ENCODE peak calls at places on chromosomes 6 and 20, in seven cellular contexts. C is GF-D8; Q is brain microvascular endothelial cell; J is B cell; O is activated CD4-positive, alpha-beta T cell treated with anti-CD3 and anti-CD28 coated beads, Interleukin-2, amount 50 U/mL, for 1 hour; R is activated T-helper 2 cell treated with anti-CD3 and anti-CD28 coated beads, Interferon-gamma antibody, Interleukin-2, Interleukin-4, amounts not matched to agents 10 μg/mL and 5 μg/mL and 100 μg/mL, durations not matched to agents 14 hours and 24 hours and 36 hours; I is Daoy. E is an unnamed sample.
A peak's percentile ranks its signal among the peaks of the same experiment; 100 is the strongest.

GRCh38 chr6:106739387-106739786 is 110.0 kb downstream of the QRSL1 start:
- DNase-seq in C (no peak), O (no peak), Q (no peak), R (no peak), I (peak; percentile 77), J (peak; percentile 16), E (no peak)

GRCh38 chr6:153852481-153852880 is 186.6 kb upstream of the OPRM1 start:
- DNase-seq in R (no peak), C (no peak), Q (no peak), I (no peak), J (no peak), O (no peak), E (no peak)

GRCh38 chr20:58017237-58017969 is 211.1 kb downstream of the ANKRD60 start:
- DNase-seq in Q (peak; percentile 69), O (no peak), I (peak; percentile 91), C (no peak), R (no peak), J (no peak), E (no peak)

GRCh38 chr6:36829919-36830544 is 9.2 kb downstream of the CPNE5 start:
- DNase-seq in C (no peak), O (no peak), J (no peak), Q (no peak), I (peak; percentile 37), R (no peak), E (no peak)

GRCh38 chr6:100370265-100370664 is 94.5 kb downstream of the SIM1 start:
- DNase-seq in C (no peak), O (no peak), J (no peak), R (no peak), I (no peak), Q (no peak), E (no peak)

GRCh38 chr6:50610562-50610961 is 102.8 kb upstream of the TFAP2D start:
- DNase-seq in O (no peak), Q (no peak), J (no peak), C (no peak), R (no peak), I (no peak), E (no peak)

GRCh38 chr6:1240766-1241165 is 71.1 kb upstream of the FOXQ1 start:
- DNase-seq in O (no peak), I (no peak), Q (no peak), C (no peak), J (no peak), R (no peak), E (no peak)

GRCh38 chr20:57652865-57653545 is 32.8 kb upstream of the ZBP1 start:
- DNase-seq in J (no peak), I (peak; percentile 0), C (no peak), R (no peak), O (no peak), Q (no peak), E (peak; percentile 7)

E was measured in activated CD4-positive, alpha-beta memory T cell treated with anti-CD3 and anti-CD28 coated beads for 36 hours.